ENCODE peak calls at places on chromosomes 1 and 21, in four cellular contexts. M, F, I and Z are unnamed samples.

GRCh38 chr1:16631248-16632043 is 18.1 kb upstream of the NBPF1 start:
- DNase-seq in M (no peak), F (no peak), I (no peak), Z (peak; percentile 73)

GRCh38 chr21:37514038-37514665 is 147.6 kb downstream of the DYRK1A start:
- DNase-seq in M (no peak), F (no peak), I (no peak), Z (no peak)

GRCh38 chr21:26512664-26513063 is 60.4 kb downstream of the CYYR1 start:
- DNase-seq in M (peak; percentile 34), F (no peak), I (no peak), Z (no peak)

GRCh38 chr1:201568859-201569294 is 29.9 kb downstream of the NAV1 start:
- DNase-seq in M (no peak), F (no peak), I (no peak), Z (no peak)

GRCh38 chr1:207808322-207808705 is 56.5 kb downstream of the CD46 start:
- DNase-seq in M (no peak), F (no peak), I (peak; percentile 86), Z (no peak)

GRCh38 chr21:39071623-39072214 is 111.5 kb downstream of the PSMG1 start:
- DNase-seq in M (no peak), F (no peak), I (no peak), Z (no peak)

GRCh38 chr1:96513136-96513535 is 208.4 kb upstream of the PTBP2 start:
- DNase-seq in M (no peak), F (no peak), I (no peak), Z (no peak)

GRCh38 chr1:28374297-28374696 is 4.8 kb downstream of the PHACTR4 start:
- DNase-seq in M (no peak), F (no peak), I (peak; percentile 82), Z (no peak)

GRCh38 chr1:6743189-6744101 is 41.8 kb upstream of the CAMTA1 start:
- DNase-seq in M (peak; percentile 48), F (peak; percentile 67), I (peak; percentile 91), Z (peak; percentile 71)

GRCh38 chr1:223846668-223847007 is 891 bp upstream of the TP53BP2 start:
- DNase-seq in M (peak; percentile 63), F (no peak), I (no peak), Z (no peak)

GRCh38 chr1:99621340-99621901 is 24.5 kb upstream of the PALMD start:
- DNase-seq in M (no peak), F (no peak), I (peak; percentile 98), Z (no peak)

GRCh38 chr1:206898089-206898908 is 1.1 kb downstream of the IL24 start:
- DNase-seq in M (no peak), F (no peak), I (peak; percentile 47), Z (no peak)

GRCh38 chr21:45333583-45334121 is 46.0 kb upstream of the POFUT2 start:
- DNase-seq in M (no peak), F (no peak), I (peak; percentile 37), Z (peak; percentile 60)

GRCh38 chr1:27341525-27342252 is at the start of gene SYTL1:
- DNase-seq in M (peak; percentile 80), F (peak; percentile 86), I (peak; percentile 86), Z (peak; percentile 86)

GRCh38 chr1:241423541-241424479 is 66.8 kb upstream of the RGS7 start:
- DNase-seq in M (peak; percentile 78), F (no peak), I (no peak), Z (peak; percentile 67)

GRCh38 chr1:211713231-211713630 is 37.8 kb upstream of the NEK2 start:
- DNase-seq in M (no peak), F (no peak), I (no peak), Z (no peak)
- H3K27ac ChIP-seq in M (no peak overlapping the region), F (no peak overlapping the region), I (no peak overlapping the region), Z (no peak overlapping the region)

DNA sequence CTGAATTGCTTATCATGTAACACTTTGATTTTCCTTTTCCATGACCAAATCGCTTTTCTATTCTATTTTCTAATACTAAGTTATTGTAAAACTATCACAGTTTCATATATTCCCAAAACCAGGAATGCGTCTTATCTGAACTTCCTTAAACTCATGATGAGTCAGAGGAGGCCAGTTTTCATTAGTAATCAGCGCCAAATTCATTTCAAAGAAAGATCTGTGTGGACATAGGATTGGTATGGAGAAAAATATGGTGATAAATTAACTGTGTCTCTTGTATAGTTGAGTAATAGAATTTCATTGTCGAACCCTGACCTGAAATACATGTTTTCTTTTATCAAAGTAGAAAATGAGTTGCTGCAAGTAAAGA is 12.4 kb downstream of the SDCCAG8 start:
- DNase-seq in M (no peak), F (no peak), I (peak; percentile 71), Z (no peak)
- H3K27ac ChIP-seq in M (no peak overlapping the region), F (peak overlapping the region; percentile 76), I (peak overlapping the region; percentile 34), Z (peak overlapping the region; percentile 81)

GRCh38 chr1:23930861-23931471 is 17.8 kb upstream of the CNR2 start:
- DNase-seq in M (no peak), F (peak; percentile 89), I (peak; percentile 75), Z (peak; percentile 80)
- H3K27ac ChIP-seq in M (no peak overlapping the region), F (peak overlapping the region; percentile 68), I (peak overlapping the region; percentile 73), Z (peak overlapping the region; percentile 51)

GRCh38 chr1:15526021-15526489 is 593 bp upstream of the DNAJC16 start:
- DNase-seq in M (peak; percentile 45), F (peak; percentile 61), I (no peak), Z (no peak)
- H3K27ac ChIP-seq in M (peak overlapping the region; percentile 2), F (peak overlapping the region; percentile 68), I (peak overlapping the region; percentile 95), Z (peak overlapping the region; percentile 82)

GRCh38 chr1:11961230-11961629 is 19.0 kb upstream of the MFN2 start:
- DNase-seq in M (no peak), F (no peak), I (no peak), Z (no peak)
- H3K27ac ChIP-seq in M (no peak overlapping the region), F (no peak overlapping the region), I (no peak overlapping the region), Z (peak overlapping the region; percentile 55)

DNA sequence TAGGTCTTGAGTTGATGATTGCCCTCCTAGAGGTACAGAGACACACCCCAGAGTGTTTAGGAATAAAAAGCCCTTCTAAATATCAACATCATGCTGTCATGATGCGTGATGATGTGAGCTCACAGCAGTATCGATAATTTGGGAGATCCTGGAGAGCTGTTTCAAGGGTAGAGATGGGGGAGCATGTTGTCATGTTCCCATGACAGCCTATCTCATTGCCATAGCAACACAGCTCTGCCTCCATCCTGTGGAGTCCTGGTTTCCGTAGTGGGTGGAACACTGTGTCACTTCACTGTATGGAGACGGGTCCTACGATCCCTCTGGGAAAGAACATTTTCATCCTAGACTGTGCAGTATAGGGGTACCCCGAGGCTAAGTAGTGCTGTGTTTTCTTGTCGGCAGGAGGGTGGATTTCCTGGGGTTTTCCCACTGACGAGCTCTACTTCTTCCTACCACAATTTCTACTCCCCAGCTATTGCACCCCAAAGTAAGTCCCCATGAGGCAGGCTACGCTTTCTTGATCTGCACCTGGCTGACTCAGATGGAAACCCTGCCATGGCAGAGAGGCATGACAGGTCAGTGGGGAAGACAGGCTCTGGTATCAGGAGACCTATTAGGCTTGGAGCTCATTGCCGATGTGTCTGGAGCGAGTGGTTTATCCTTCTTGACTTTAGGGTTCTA is 7.2 kb downstream of the KISS1 start:
- DNase-seq in M (no peak), F (no peak), I (no peak), Z (no peak)
- H3K27ac ChIP-seq in M (no peak overlapping the region), F (no peak overlapping the region), I (no peak overlapping the region), Z (no peak overlapping the region)